ENCODE peak calls at places on chromosomes 4 and X, in five cellular contexts. N is upper lobe of left lung, B is RWPE1, R is endodermal cell, G is A549. Y is an unnamed sample.

GRCh38 chr4:133320576-133321170 is 171.6 kb downstream of the PCDH10 start:
- DNase-seq in B (peak), N (no peak), R (peak), G (peak), Y (no peak)

GRCh38 chrX:38052096-38052495 is 45.7 kb downstream of the SYTL5 start:
- DNase-seq in B (peak), G (no peak), R (no peak), N (no peak), Y (no peak)

GRCh38 chr4:179307297-179308136 is 1865.3 kb upstream of the AGA start:
- DNase-seq in N (no peak), G (peak), R (peak), B (no peak), Y (no peak)

GRCh38 chr4:106369456-106370060 is 980 bp upstream of the GIMD1 start:
- DNase-seq in G (peak), R (peak), B (peak), N (no peak), Y (no peak)

GRCh38 chrX:41561045-41561444 is 113.9 kb downstream of the NYX start:
- DNase-seq in N (no peak), B (peak), R (no peak), G (peak), Y (peak)

GRCh38 chr4:143626134-143626859 is 74.2 kb downstream of the FREM3 start:
- DNase-seq in B (no peak), G (no peak), N (no peak), R (no peak), Y (no peak)

GRCh38 chrX:150547511-150548115 is 20.8 kb upstream of the MTM1 start:
- DNase-seq in B (no peak), R (peak), G (peak), N (peak), Y (peak)

GRCh38 chrX:124263743-124264142 is 68.7 kb upstream of the TEX13D start:
- DNase-seq in R (no peak), G (no peak), N (no peak), B (no peak), Y (no peak)

GRCh38 chr4:3193531-3194203 is 55.3 kb upstream of the MSANTD1 start:
- DNase-seq in R (peak), G (no peak), N (no peak), B (no peak), Y (no peak)

GRCh38 chrX:10326578-10326977 is 169.8 kb downstream of the CLCN4 start:
- DNase-seq in B (no peak), R (no peak), G (peak), N (no peak), Y (no peak)

GRCh38 chr4:111630705-111631104 is 514.5 kb upstream of the FAM241A start:
- DNase-seq in N (no peak), B (no peak), G (no peak), R (no peak), Y (no peak)

GRCh38 chrX:153724252-153725038 is at the start of the genes ABCD1 and BCAP31:
- DNase-seq in B (peak), N (peak), G (peak), R (peak), Y (peak)

GRCh38 chr4:184448828-184449227 is 25.5 kb downstream of the IRF2 start:
- DNase-seq in N (no peak), R (no peak), B (peak), G (no peak), Y (no peak)

GRCh38 chr4:138946306-138946705 is 69.3 kb upstream of the NOCT start:
- DNase-seq in N (no peak), R (no peak), G (no peak), B (no peak), Y (no peak)

GRCh38 chrX:1554469-1555210 is 17.7 kb upstream of the P2RY8 start:
- DNase-seq in R (no peak), N (no peak), G (no peak), B (no peak), Y (no peak)

GRCh38 chr4:36183665-36184393 is 60.5 kb downstream of the ARAP2 start:
- DNase-seq in N (no peak), B (no peak), G (no peak), R (no peak), Y (no peak)

GRCh38 chr4:126541820-126542219 is 1090.9 kb upstream of the INTU start:
- DNase-seq in N (no peak), G (no peak), B (no peak), R (no peak), Y (no peak)

DNA sequence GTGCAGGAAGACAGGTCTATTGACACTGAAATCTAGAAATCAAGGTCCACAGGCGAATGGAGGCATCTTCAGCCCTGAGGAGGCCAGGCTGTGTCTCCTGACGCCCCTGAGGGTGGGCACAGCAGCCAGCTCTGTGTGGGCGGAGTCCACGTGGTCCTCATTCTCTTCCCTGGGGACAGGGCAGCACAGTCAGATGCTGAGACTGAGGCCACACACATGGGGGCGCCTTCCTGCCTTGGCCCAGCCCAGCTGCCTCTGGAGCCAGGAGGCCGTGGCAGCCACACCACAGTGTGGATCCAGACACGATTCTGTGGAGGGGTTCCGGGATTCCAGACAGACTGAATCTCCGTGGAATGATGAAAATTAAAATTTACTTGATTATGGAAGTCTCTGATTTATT is 20.8 kb downstream of the FGFR3 start:
- DNase-seq in N (no peak), G (no peak), B (no peak), R (no peak), Y (no peak)
- H3K27ac ChIP-seq in N (no peak), G (no peak), B (peak), R (no peak), Y (no peak)

GRCh38 chr4:57089549-57089948 is 20.6 kb downstream of the IGFBP7 start:
- DNase-seq in B (no peak), G (no peak), R (no peak), N (no peak), Y (no peak)

GRCh38 chr4:57090099-57090498 is 20.1 kb downstream of the IGFBP7 start:
- DNase-seq in R (no peak), N (no peak), B (no peak), G (no peak), Y (no peak)

GRCh38 chr4:57094482-57095223 is 15.5 kb downstream of the IGFBP7 start:
- DNase-seq in N (no peak), G (no peak), B (no peak), R (no peak), Y (no peak)

GRCh38 chr4:57093816-57094481 is 16.2 kb downstream of the IGFBP7 start:
- DNase-seq in G (no peak), R (no peak), N (no peak), B (no peak), Y (no peak)

GRCh38 chr4:57091657-57092162 is 18.5 kb downstream of the IGFBP7 start:
- DNase-seq in N (no peak), B (no peak), R (no peak), G (no peak), Y (no peak)
- H3K27ac ChIP-seq in N (no peak), B (no peak), R (no peak), G (peak), Y (no peak)

GRCh38 chr4:168474660-168475320 is 5.5 kb downstream of the DDX60L start:
- DNase-seq in R (no peak), N (no peak), G (no peak), B (no peak), Y (no peak)
- H3K27ac ChIP-seq in R (no peak), N (no peak), G (peak), B (no peak), Y (no peak)

GRCh38 chr4:128820631-128821119 is 11.2 kb downstream of the JADE1 start:
- DNase-seq in R (no peak), G (no peak), B (no peak), N (no peak), Y (no peak)

GRCh38 chr4:128818442-128818841 is 8.9 kb downstream of the JADE1 start:
- DNase-seq in B (no peak), N (no peak), G (no peak), R (no peak), Y (no peak)

GRCh38 chr4:128823025-128823661 is 13.6 kb downstream of the JADE1 start:
- DNase-seq in B (peak), R (no peak), G (peak), N (no peak), Y (no peak)

GRCh38 chr4:128821151-128821550 is 11.7 kb downstream of the JADE1 start:
- DNase-seq in N (no peak), B (no peak), G (no peak), R (no peak), Y (no peak)

GRCh38 chr4:128819082-128819742 is 9.7 kb downstream of the JADE1 start:
- DNase-seq in G (no peak), R (no peak), B (no peak), N (no peak), Y (no peak)
- H3K27ac ChIP-seq in G (peak), R (no peak), B (no peak), N (no peak), Y (no peak)

Y was measured in caudate nucleus.